ENCODE peak calls at places on chromosomes 7 and 10, in four cellular contexts. Q is CD4-positive, alpha-beta T cell; X is omental fat pad; P is astrocyte of the spinal cord. F is an unnamed sample.

GRCh38 chr7:113891828-113892227 is 27.0 kb downstream of the PPP1R3A start:
- DNase-seq in Q (no peak), P (peak), X (no peak), F (no peak)

GRCh38 chr7:128818694-128819093 is 11.5 kb upstream of the FLNC start:
- DNase-seq in Q (no peak), P (no peak), X (no peak), F (no peak)

GRCh38 chr7:27605689-27606269 is 56.9 kb downstream of the HIBADH start:
- DNase-seq in P (peak), X (no peak), Q (no peak), F (no peak)

GRCh38 chr10:49632406-49633317 is 18.8 kb downstream of the CHAT start:
- DNase-seq in X (no peak), Q (no peak), P (no peak), F (no peak)

GRCh38 chr7:15977663-15978062 is 291.2 kb upstream of the MEOX2 start:
- DNase-seq in X (no peak), P (peak), Q (no peak), F (no peak)

GRCh38 chr10:17056781-17057191 is 72.8 kb downstream of the CUBN start:
- DNase-seq in X (no peak), P (peak), Q (no peak), F (no peak)

GRCh38 chr10:323651-324293 is 188.5 kb downstream of the ZMYND11 start:
- DNase-seq in P (peak), Q (peak), X (peak), F (no peak)

GRCh38 chr7:21371371-21371770 is 56.5 kb upstream of the SP4 start:
- DNase-seq in Q (no peak), P (no peak), X (no peak), F (no peak)

GRCh38 chr7:24907311-24907886 is 72.6 kb downstream of the OSBPL3 start:
- DNase-seq in X (no peak), P (peak), Q (no peak), F (no peak)

GRCh38 chr7:27124979-27125689 is 5.4 kb downstream of the HOXA4 start:
- DNase-seq in P (no peak), Q (no peak), X (peak), F (no peak)

GRCh38 chr7:71511361-71511807 is 379.4 kb downstream of the GALNT17 start:
- DNase-seq in X (no peak), P (no peak), Q (no peak), F (no peak)

GRCh38 chr7:147249956-147250355 is 1133.4 kb downstream of the CNTNAP2 start:
- DNase-seq in P (no peak), Q (no peak), X (no peak), F (no peak)

GRCh38 chr7:30411173-30411572 is 67.4 kb downstream of the NOD1 start:
- DNase-seq in P (no peak), Q (no peak), X (no peak), F (no peak)

GRCh38 chr7:30411897-30412296 is 66.7 kb downstream of the NOD1 start:
- DNase-seq in Q (no peak), P (no peak), X (no peak), F (no peak)

GRCh38 chr7:30413864-30414263 is 64.7 kb downstream of the NOD1 start:
- DNase-seq in X (no peak), P (no peak), Q (no peak), F (no peak)

GRCh38 chr7:30412810-30413504 is 65.6 kb downstream of the NOD1 start:
- DNase-seq in Q (no peak), P (peak), X (no peak), F (no peak)
- TF ChIP-seq CTCF in Q (peak), P (peak), X (no peak), F (peak)

GRCh38 chr7:107890962-107891618 is at the start of gene DLD:
- DNase-seq in X (peak), Q (peak), P (peak), F (peak)
- TF ChIP-seq CTCF in X (no peak), Q (no peak), P (no peak), F (no peak)

GRCh38 chr10:98481418-98481945 is 34.7 kb upstream of the HPS1 start:
- DNase-seq in P (no peak), Q (no peak), X (no peak), F (no peak)

GRCh38 chr10:98482096-98482495 is 35.4 kb upstream of the HPS1 start:
- DNase-seq in P (no peak), X (no peak), Q (no peak), F (no peak)

GRCh38 chr10:98474628-98475027 is 27.9 kb upstream of the HPS1 start:
- DNase-seq in X (no peak), Q (no peak), P (no peak), F (no peak)

GRCh38 chr10:98477861-98478260 is 31.1 kb upstream of the HPS1 start:
- DNase-seq in Q (no peak), X (no peak), P (no peak), F (no peak)

GRCh38 chr10:98478430-98479222 is 31.9 kb upstream of the HPS1 start:
- DNase-seq in P (no peak), X (no peak), Q (no peak), F (no peak)
- TF ChIP-seq CTCF in P (no peak), X (no peak), Q (no peak), F (no peak)

DNA sequence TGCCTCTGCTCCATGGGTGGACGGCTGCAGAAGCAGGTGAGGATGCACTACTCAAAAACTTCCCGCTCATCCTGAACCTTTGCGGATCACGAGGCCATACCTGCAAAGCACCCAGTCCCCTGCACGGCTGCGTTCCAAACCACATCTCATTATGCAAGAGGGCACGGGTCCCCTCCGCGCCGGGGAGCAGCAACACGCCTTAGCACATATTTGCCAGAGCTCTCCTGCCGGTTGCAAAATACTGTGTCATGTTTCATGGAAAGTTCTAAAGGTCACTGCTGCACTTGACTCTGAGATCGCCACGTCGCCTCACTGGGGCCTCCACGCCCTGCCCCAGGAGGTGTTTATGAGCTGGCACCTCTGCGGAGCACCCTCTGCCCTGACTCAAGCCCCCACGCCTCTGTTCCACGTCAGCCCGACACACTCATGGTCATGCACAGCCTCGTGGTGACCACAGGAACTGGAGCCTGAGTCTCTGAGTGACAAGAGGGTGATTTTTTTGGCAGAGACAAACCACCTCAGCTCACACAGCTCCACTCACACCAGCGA is 131.8 kb downstream of the PRKAG2 start:
- DNase-seq in X (no peak), P (peak), Q (no peak), F (no peak)
- TF ChIP-seq CTCF in X (no peak), P (peak), Q (no peak), F (no peak)

GRCh38 chr7:95871078-95871848 is 98.9 kb downstream of the DYNC1I1 start:
- DNase-seq in P (peak), X (no peak), Q (no peak), F (peak)

GRCh38 chr7:95867309-95867708 is 95.0 kb downstream of the DYNC1I1 start:
- DNase-seq in X (no peak), Q (no peak), P (no peak), F (no peak)

GRCh38 chr7:95861041-95861440 is 88.7 kb downstream of the DYNC1I1 start:
- DNase-seq in X (no peak), Q (no peak), P (peak), F (no peak)

GRCh38 chr7:95863623-95864022 is 91.3 kb downstream of the DYNC1I1 start:
- DNase-seq in P (no peak), X (no peak), Q (no peak), F (no peak)

DNA sequence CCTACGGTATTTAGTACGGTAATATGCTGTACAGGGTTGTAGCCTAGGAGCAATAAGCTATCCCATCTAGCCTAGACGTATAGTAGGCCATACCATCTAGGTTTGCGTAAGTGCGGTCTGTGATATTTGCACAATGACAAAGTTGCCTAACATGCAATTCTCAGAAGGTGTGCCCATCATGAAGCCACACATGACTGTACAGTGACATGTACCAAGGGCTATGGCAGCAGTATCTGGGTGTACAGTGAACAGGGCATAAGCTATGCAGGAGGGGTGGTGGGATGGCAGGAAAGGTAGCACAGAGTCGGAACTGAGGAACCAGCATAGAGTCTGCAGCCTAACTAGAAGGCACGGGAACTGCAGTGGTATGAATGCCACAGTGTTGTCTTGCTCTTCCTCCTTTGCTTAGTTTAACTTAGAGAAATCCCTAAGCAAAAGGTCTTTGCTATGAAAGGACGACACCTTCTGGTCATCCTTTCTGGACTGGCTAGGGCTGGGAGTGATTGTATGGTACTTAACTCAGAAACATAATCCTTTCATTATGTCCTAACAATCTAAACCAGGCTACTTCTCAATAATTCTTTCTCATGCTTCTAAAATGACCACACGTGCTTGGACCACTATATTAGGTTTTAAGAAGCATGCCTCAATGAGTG is 93.5 kb downstream of the DYNC1I1 start:
- DNase-seq in X (no peak), P (peak), Q (no peak), F (no peak)
- TF ChIP-seq CTCF in X (no peak), P (peak), Q (no peak), F (peak)